ENCODE peak calls at places on chromosomes 16 and 17, in nine cellular contexts. M, I, C, W, A, B, G, E and L are unnamed samples. For H3K27me3, the result is how much of the 10 kb centered on the place peaks cover.

GRCh38 chr17:38415250-38416194 is 12.7 kb upstream of the ARHGAP23 start:
- DNase-seq in M (peak), I (peak), C (no peak), W (peak), A (peak), B (no peak), G (peak), E (peak), L (no peak)

GRCh38 chr17:82939213-82940030 is 99.6 kb upstream of the ZNF750 start:
- DNase-seq in M (peak), I (no peak), C (no peak), W (no peak), A (no peak), B (no peak), G (no peak), E (no peak), L (no peak)

GRCh38 chr17:9409026-9409425 is 166.6 kb downstream of the STX8 start:
- DNase-seq in M (no peak), I (no peak), C (no peak), W (no peak), A (peak), B (no peak), G (no peak), E (no peak), L (no peak)

GRCh38 chr17:29138991-29139682 is 41.1 kb downstream of the MYO18A start:
- DNase-seq in M (peak), I (no peak), C (peak), W (no peak), A (peak), B (no peak), G (no peak), E (no peak), L (no peak)

GRCh38 chr17:65533855-65534457 is 27.5 kb downstream of the AXIN2 start:
- DNase-seq in M (no peak), I (no peak), C (no peak), W (no peak), A (no peak), B (no peak), G (no peak), E (no peak), L (no peak)

GRCh38 chr17:82058230-82058854 is 6.6 kb downstream of the GPS1 start:
- DNase-seq in M (peak), I (no peak), C (no peak), W (no peak), A (no peak), B (no peak), G (no peak), E (no peak), L (no peak)

GRCh38 chr16:69106491-69107291 is 1.2 kb downstream of the HAS3 start:
- DNase-seq in M (no peak), I (no peak), C (peak), W (peak), A (peak), B (no peak), G (no peak), E (no peak), L (no peak)

GRCh38 chr17:78250891-78251772 is 19.7 kb downstream of the TMEM235 start:
- DNase-seq in M (peak), I (peak), C (peak), W (peak), A (peak), B (no peak), G (peak), E (peak), L (peak)

GRCh38 chr16:68229431-68230175 is 6.3 kb downstream of the ESRP2 start:
- DNase-seq in M (no peak), I (peak), C (no peak), W (peak), A (peak), B (no peak), G (peak), E (peak), L (no peak)

GRCh38 chr17:29294580-29294900 is 592 bp upstream of the NUFIP2 start:
- DNase-seq in M (no peak), I (no peak), C (no peak), W (peak), A (no peak), B (no peak), G (no peak), E (no peak), L (no peak)

GRCh38 chr17:50620848-50621247 is 13.8 kb upstream of the ABCC3 start:
- DNase-seq in M (no peak), I (no peak), C (no peak), W (peak), A (no peak), B (no peak), G (no peak), E (no peak), L (no peak)

GRCh38 chr16:11615756-11616447 is 29.2 kb upstream of the LITAF start:
- DNase-seq in M (no peak), I (no peak), C (no peak), W (no peak), A (no peak), B (no peak), G (peak), E (no peak), L (no peak)

GRCh38 chr16:4465977-4466779 is 8.2 kb downstream of the NMRAL1 start:
- DNase-seq in M (no peak), I (no peak), C (peak), W (no peak), A (no peak), B (no peak), G (no peak), E (no peak), L (no peak)

GRCh38 chr16:67636713-67637112 is 8.2 kb upstream of the CARMIL2 start:
- DNase-seq in M (no peak), I (no peak), C (no peak), W (no peak), A (no peak), B (no peak), G (no peak), E (no peak), L (no peak)

GRCh38 chr17:67246648-67247415 is 1.8 kb upstream of the HELZ start:
- DNase-seq in M (peak), I (peak), C (peak), W (peak), A (peak), B (peak), G (peak), E (no peak), L (no peak)

GRCh38 chr17:59620518-59621259 is 994 bp downstream of the CLTC start:
- DNase-seq in M (peak), I (no peak), C (peak), W (peak), A (peak), B (no peak), G (no peak), E (no peak), L (no peak)

GRCh38 chr16:77385481-77385880 is 49.4 kb downstream of the ADAMTS18 start:
- DNase-seq in M (no peak), I (no peak), C (no peak), W (no peak), A (no peak), B (no peak), G (no peak), E (no peak), L (no peak)

GRCh38 chr17:29388937-29389336 is 1.2 kb upstream of the TAOK1 start:
- DNase-seq in M (no peak), I (no peak), C (peak), W (no peak), A (no peak), B (no peak), G (no peak), E (no peak), L (no peak)

GRCh38 chr16:69073181-69073669 is 32.2 kb upstream of the HAS3 start:
- DNase-seq in M (no peak), I (peak), C (no peak), W (no peak), A (peak), B (peak), G (peak), E (peak), L (peak)

GRCh38 chr16:29943846-29944669 is 17.8 kb upstream of the TMEM219 start:
- DNase-seq in M (peak), I (peak), C (peak), W (peak), A (peak), B (peak), G (peak), E (peak), L (peak)

GRCh38 chr16:83054302-83054701 is 427.5 kb downstream of the CDH13 start:
- DNase-seq in M (no peak), I (peak), C (no peak), W (no peak), A (no peak), B (no peak), G (no peak), E (no peak), L (no peak)

GRCh38 chr17:42133461-42134041 is 10.9 kb downstream of the HSPB9 start:
- DNase-seq in M (no peak), I (no peak), C (no peak), W (no peak), A (no peak), B (no peak), G (no peak), E (no peak), L (no peak)

GRCh38 chr16:85126731-85127662 is 14.7 kb upstream of the CIBAR2 start:
- DNase-seq in M (peak), I (peak), C (no peak), W (peak), A (no peak), B (peak), G (peak), E (peak), L (no peak)

GRCh38 chr16:81940781-81941560 is 70.3 kb downstream of the SDR42E1 start:
- DNase-seq in M (no peak), I (peak), C (no peak), W (peak), A (no peak), B (peak), G (peak), E (peak), L (peak)

GRCh38 chr17:47989700-47990099 is 18.8 kb downstream of the CDK5RAP3 start:
- DNase-seq in M (no peak), I (no peak), C (no peak), W (no peak), A (no peak), B (no peak), G (no peak), E (no peak), L (no peak)

GRCh38 chr16:74743668-74744299 is 30.8 kb downstream of the FA2H start:
- DNase-seq in M (no peak), I (peak), C (peak), W (no peak), A (peak), B (peak), G (peak), E (peak), L (no peak)

GRCh38 chr16:68470461-68471150 is 22.3 kb upstream of the SMPD3 start:
- DNase-seq in M (peak), I (no peak), C (peak), W (no peak), A (no peak), B (no peak), G (no peak), E (no peak), L (no peak)

GRCh38 chr17:59498421-59499307 is 66.7 kb upstream of the DHX40 start:
- DNase-seq in M (no peak), I (no peak), C (no peak), W (no peak), A (no peak), B (no peak), G (peak), E (no peak), L (no peak)

GRCh38 chr17:78247304-78247703 is 15.9 kb downstream of the TMEM235 start:
- DNase-seq in M (no peak), I (no peak), C (no peak), W (no peak), A (no peak), B (no peak), G (no peak), E (no peak), L (no peak)

GRCh38 chr16:88548131-88548874 is 21.9 kb upstream of the ZC3H18 start:
- DNase-seq in M (no peak), I (no peak), C (no peak), W (no peak), A (no peak), B (no peak), G (no peak), E (no peak), L (no peak)

GRCh38 chr16:2468725-2469398 is 2.2 kb upstream of the NTN3 start:
- DNase-seq in M (no peak), I (no peak), C (no peak), W (peak), A (peak), B (no peak), G (no peak), E (no peak), L (no peak)

GRCh38 chr17:81340606-81341346 is 45.7 kb upstream of the SLC38A10 start:
- DNase-seq in M (no peak), I (no peak), C (no peak), W (no peak), A (no peak), B (no peak), G (no peak), E (peak), L (no peak)

GRCh38 chr16:73792199-73793108 is 504.2 kb upstream of the PSMD7 start:
- DNase-seq in M (no peak), I (no peak), C (no peak), W (no peak), A (no peak), B (no peak), G (no peak), E (no peak), L (no peak)

GRCh38 chr16:88640520-88641247 is 2.3 kb downstream of the IL17C start:
- DNase-seq in M (no peak), I (no peak), C (no peak), W (no peak), A (no peak), B (no peak), G (no peak), E (no peak), L (no peak)

GRCh38 chr17:42704495-42705494 is 22.5 kb downstream of the CNTNAP1 start:
- DNase-seq in M (no peak), I (no peak), C (no peak), W (no peak), A (no peak), B (no peak), G (no peak), E (no peak), L (no peak)

DNA sequence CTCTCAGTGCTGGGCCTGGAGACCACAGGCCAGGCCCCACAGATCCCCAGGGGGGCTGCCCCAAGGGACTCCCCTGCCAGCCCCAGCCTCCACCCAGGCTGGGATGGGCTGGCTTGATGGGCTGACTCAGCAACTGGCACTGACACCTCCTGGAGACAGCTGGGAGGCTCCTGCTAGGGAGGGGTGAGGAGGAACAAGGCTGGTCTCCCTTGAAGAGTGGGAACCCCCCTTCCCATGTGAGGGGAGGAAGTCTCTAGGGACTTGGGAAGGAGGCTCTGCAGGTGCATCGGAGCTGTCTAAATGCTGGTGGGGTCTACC is 10.4 kb downstream of the NHERF1 start:
- DNase-seq in M (no peak), I (no peak), C (no peak), W (no peak), A (peak), B (no peak), G (no peak), E (no peak), L (no peak)
- H3K4me3 ChIP-seq in M (no peak), I (no peak), C (no peak), W (no peak), A (no peak), B (no peak), G (no peak), E (no peak), L (no peak)

GRCh38 chr17:45889579-45889978 is 4.8 kb upstream of the MAPT start:
- DNase-seq in M (no peak), I (no peak), C (no peak), W (peak), A (no peak), B (no peak), G (no peak), E (no peak), L (no peak)
- TF ChIP-seq CTCF in M (no peak), I (peak), C (no peak), W (peak), A (no peak), B (peak), G (no peak), E (no peak), L (no peak)

GRCh38 chr16:57984443-57985203 is 13.7 kb upstream of the CNGB1 start:
- DNase-seq in M (peak), I (peak), C (peak), W (peak), A (peak), B (peak), G (peak), E (peak), L (peak)
- H3K27me3 ChIP-seq in M (under half), I (under half), C (under half), W (half or more), A (under half), B (under half), G (under half), E (under half), L (under half)

GRCh38 chr17:33664116-33664840 is 371.2 kb upstream of the ASIC2 start:
- DNase-seq in M (no peak), I (no peak), C (no peak), W (no peak), A (no peak), B (no peak), G (no peak), E (no peak), L (no peak)

GRCh38 chr17:33667052-33667509 is 374.0 kb upstream of the ASIC2 start:
- DNase-seq in M (no peak), I (no peak), C (no peak), W (no peak), A (no peak), B (no peak), G (no peak), E (no peak), L (no peak)

GRCh38 chr17:33668516-33668915 is 375.4 kb upstream of the ASIC2 start:
- DNase-seq in M (no peak), I (no peak), C (no peak), W (no peak), A (no peak), B (no peak), G (no peak), E (no peak), L (no peak)

GRCh38 chr17:33671493-33671892 is 378.4 kb upstream of the ASIC2 start:
- DNase-seq in M (no peak), I (no peak), C (no peak), W (no peak), A (no peak), B (no peak), G (no peak), E (no peak), L (no peak)

DNA sequence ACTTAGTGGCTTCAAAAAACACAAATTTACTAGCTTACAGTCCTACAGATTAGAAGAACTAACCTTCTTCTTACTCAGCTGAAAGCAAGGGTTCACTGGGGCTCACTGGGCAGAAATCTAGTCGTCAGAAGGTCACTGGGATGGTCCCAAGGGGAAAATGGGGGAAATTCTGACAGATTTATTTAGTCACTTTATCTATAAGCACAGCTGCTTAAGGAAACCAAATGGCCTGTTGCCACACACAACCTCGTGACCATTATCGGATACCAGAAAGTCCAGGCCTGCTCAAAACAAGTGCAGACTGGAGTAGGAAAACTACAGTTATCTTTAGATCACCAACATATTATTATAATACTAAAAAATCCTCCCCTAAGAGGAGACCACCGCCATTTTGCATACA is 374.6 kb upstream of the ASIC2 start:
- DNase-seq in M (no peak), I (no peak), C (no peak), W (no peak), A (no peak), B (no peak), G (no peak), E (no peak), L (no peak)
- H3K4me3 ChIP-seq in M (no peak), I (no peak), C (no peak), W (no peak), A (no peak), B (no peak), G (no peak), E (no peak), L (no peak)

DNA sequence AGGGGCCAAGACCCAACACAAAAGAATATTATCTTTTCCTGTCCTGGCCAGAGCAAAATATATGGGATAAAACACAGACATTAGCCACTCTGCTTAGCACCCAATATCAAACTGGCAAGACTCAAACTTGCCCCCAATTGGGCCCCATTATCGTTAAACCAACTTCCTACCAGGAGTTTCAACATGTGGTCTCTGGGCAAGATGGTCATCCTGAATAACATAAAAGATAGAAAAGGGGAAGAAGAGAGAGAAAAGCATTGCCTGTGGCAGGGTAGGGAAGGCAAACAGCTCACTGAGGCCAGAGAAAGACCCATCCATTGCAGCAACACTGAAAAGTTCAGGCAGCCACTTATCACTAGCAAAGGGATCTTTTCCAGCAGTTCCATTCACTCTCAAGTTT is 502.1 kb downstream of the KIF2B start:
- DNase-seq in M (no peak), I (no peak), C (no peak), W (no peak), A (no peak), B (no peak), G (no peak), E (no peak), L (no peak)
- TF ChIP-seq CTCF in M (no peak), I (no peak), C (no peak), W (no peak), A (no peak), B (no peak), G (no peak), E (no peak), L (no peak)